ENCODE peak calls at places on chromosomes 12 and 14, in five cellular contexts. C, G, Q, F and I are unnamed samples.

GRCh38 chr12:50221228-50222008 is 54.2 kb upstream of the CERS5 start:
- DNase-seq in C (no peak), G (peak), Q (no peak), F (peak), I (peak)

GRCh38 chr12:3250034-3250433 is 172.9 kb downstream of the TSPAN9 start:
- DNase-seq in C (no peak), G (no peak), Q (peak), F (no peak), I (no peak)

GRCh38 chr12:78970041-78970440 is 105.5 kb downstream of the SYT1 start:
- DNase-seq in C (no peak), G (no peak), Q (no peak), F (no peak), I (no peak)

GRCh38 chr12:49336645-49337584 is at the start of gene C1QL4:
- DNase-seq in C (peak), G (peak), Q (peak), F (peak), I (peak)

GRCh38 chr12:113844495-113845175 is 121.5 kb downstream of the RBM19 start:
- DNase-seq in C (peak), G (no peak), Q (no peak), F (no peak), I (no peak)

GRCh38 chr12:12033589-12034223 is 37.0 kb upstream of the BCL2L14 start:
- DNase-seq in C (no peak), G (no peak), Q (no peak), F (no peak), I (no peak)

GRCh38 chr12:20183563-20183962 is 184.8 kb upstream of the PDE3A start:
- DNase-seq in C (no peak), G (no peak), Q (no peak), F (peak), I (no peak)

GRCh38 chr12:62632521-62632920 is 165.9 kb downstream of the MON2 start:
- DNase-seq in C (peak), G (peak), Q (peak), F (no peak), I (peak)

GRCh38 chr14:102210421-102211042 is 70.8 kb downstream of the WDR20 start:
- DNase-seq in C (no peak), G (no peak), Q (no peak), F (no peak), I (no peak)

GRCh38 chr12:6478406-6478805 is 7.9 kb upstream of the VAMP1 start:
- DNase-seq in C (no peak), G (no peak), Q (no peak), F (no peak), I (no peak)

GRCh38 chr12:86118161-86118560 is 138.0 kb downstream of the MGAT4C start:
- DNase-seq in C (no peak), G (no peak), Q (no peak), F (no peak), I (no peak)

GRCh38 chr12:26971963-26972362 is 33.7 kb downstream of the FGFR1OP2 start:
- DNase-seq in C (no peak), G (no peak), Q (no peak), F (no peak), I (no peak)

GRCh38 chr14:71728386-71728785 is 203.8 kb upstream of the RGS6 start:
- DNase-seq in C (no peak), G (no peak), Q (no peak), F (no peak), I (no peak)

GRCh38 chr12:50634379-50634778 is 129.5 kb upstream of the ATF1 start:
- DNase-seq in C (no peak), G (no peak), Q (no peak), F (no peak), I (no peak)

GRCh38 chr12:109679716-109680520 is 33.7 kb upstream of the FAM222A start:
- DNase-seq in C (no peak), G (no peak), Q (no peak), F (no peak), I (peak)

GRCh38 chr14:104206281-104206904 is 68.0 kb downstream of the KIF26A start:
- DNase-seq in C (no peak), G (no peak), Q (no peak), F (no peak), I (peak)

GRCh38 chr12:113103756-113104450 is 31.7 kb downstream of the RASAL1 start:
- DNase-seq in C (no peak), G (no peak), Q (no peak), F (no peak), I (no peak)

GRCh38 chr12:113197518-113198077 is 12.1 kb downstream of the RITA1 start:
- DNase-seq in C (no peak), G (no peak), Q (no peak), F (no peak), I (no peak)

GRCh38 chr12:460301-461230 is 827 bp downstream of the B4GALNT3 start:
- DNase-seq in C (peak), G (peak), Q (peak), F (no peak), I (peak)

GRCh38 chr12:57236224-57236924 is 6.9 kb downstream of the SHMT2 start:
- DNase-seq in C (peak), G (no peak), Q (no peak), F (no peak), I (no peak)

GRCh38 chr12:11752403-11753150 is 103.1 kb downstream of the ETV6 start:
- DNase-seq in C (no peak), G (no peak), Q (no peak), F (no peak), I (no peak)

GRCh38 chr14:48937796-48938195 is 648.4 kb downstream of the RPS29 start:
- DNase-seq in C (no peak), G (no peak), Q (no peak), F (no peak), I (no peak)

GRCh38 chr12:24752763-24753462 is 196.0 kb downstream of the BCAT1 start:
- DNase-seq in C (no peak), G (no peak), Q (no peak), F (no peak), I (no peak)

GRCh38 chr12:53325539-53326061 is 4.2 kb upstream of the AAAS start:
- DNase-seq in C (peak), G (no peak), Q (no peak), F (no peak), I (no peak)